ENCODE peak calls at places on chromosomes 12 and 14, in ten cellular contexts. C, V, W, P, S, J, X, I, D and Q are unnamed samples.

GRCh38 chr12:75698052-75698451 is 186.6 kb upstream of the KRR1 start:
- DNase-seq in C (no peak), V (no peak), W (no peak), P (no peak), S (no peak), J (no peak), X (no peak), I (no peak), D (no peak), Q (no peak)

GRCh38 chr12:13071305-13072280 is 27.4 kb downstream of the FAM234B start:
- DNase-seq in C (no peak), V (no peak), W (no peak), P (no peak), S (no peak), J (no peak), X (no peak), I (no peak), D (peak), Q (no peak)

GRCh38 chr14:53528114-53528513 is 375.0 kb upstream of the DDHD1 start:
- DNase-seq in C (no peak), V (no peak), W (peak), P (no peak), S (no peak), J (no peak), X (no peak), I (no peak), D (peak), Q (no peak)

GRCh38 chr12:13376627-13377373 is 180.3 kb downstream of the EMP1 start:
- DNase-seq in C (no peak), V (no peak), W (no peak), P (no peak), S (no peak), J (no peak), X (no peak), I (no peak), D (no peak), Q (no peak)

GRCh38 chr12:54145844-54146243 is 42.9 kb downstream of the SMUG1 start:
- DNase-seq in C (no peak), V (no peak), W (no peak), P (no peak), S (no peak), J (no peak), X (no peak), I (no peak), D (no peak), Q (no peak)

GRCh38 chr12:108234155-108234554 is 105.0 kb downstream of the CMKLR1 start:
- DNase-seq in C (no peak), V (no peak), W (no peak), P (no peak), S (no peak), J (no peak), X (no peak), I (no peak), D (peak), Q (no peak)

GRCh38 chr12:44078273-44078672 is 242.4 kb downstream of the TMEM117 start:
- DNase-seq in C (no peak), V (no peak), W (no peak), P (no peak), S (no peak), J (no peak), X (no peak), I (no peak), D (peak), Q (no peak)

GRCh38 chr14:34971801-34972200 is 11.0 kb upstream of the SRP54 start:
- DNase-seq in C (no peak), V (no peak), W (no peak), P (no peak), S (no peak), J (no peak), X (no peak), I (no peak), D (no peak), Q (no peak)

GRCh38 chr14:52299692-52300278 is 14.3 kb upstream of the PTGER2 start:
- DNase-seq in C (no peak), V (no peak), W (no peak), P (peak), S (peak), J (peak), X (peak), I (no peak), D (peak), Q (no peak)

GRCh38 chr14:100531591-100532121 is 55.6 kb downstream of the BEGAIN start:
- DNase-seq in C (no peak), V (no peak), W (no peak), P (no peak), S (no peak), J (no peak), X (no peak), I (peak), D (no peak), Q (no peak)

GRCh38 chr14:27528328-27528727 is 930.5 kb upstream of the NOVA1 start:
- DNase-seq in C (no peak), V (no peak), W (no peak), P (peak), S (peak), J (no peak), X (peak), I (no peak), D (peak), Q (peak)

GRCh38 chr14:68468437-68469207 is 324.2 kb downstream of the ZFP36L1 start:
- DNase-seq in C (no peak), V (peak), W (no peak), P (no peak), S (no peak), J (no peak), X (no peak), I (no peak), D (peak), Q (no peak)

GRCh38 chr12:75908961-75909699 is 122.4 kb downstream of the PHLDA1 start:
- DNase-seq in C (no peak), V (no peak), W (peak), P (peak), S (peak), J (peak), X (peak), I (no peak), D (peak), Q (peak)

GRCh38 chr12:64192644-64193043 is 29.5 kb downstream of the KICS2 start:
- DNase-seq in C (no peak), V (no peak), W (no peak), P (no peak), S (no peak), J (no peak), X (no peak), I (no peak), D (no peak), Q (no peak)

GRCh38 chr12:118034429-118035193 is 18.1 kb downstream of the RFC5 start:
- DNase-seq in C (no peak), V (no peak), W (peak), P (no peak), S (peak), J (no peak), X (no peak), I (no peak), D (peak), Q (peak)

GRCh38 chr12:52655720-52656124 is 3.7 kb upstream of the KRT2 start:
- DNase-seq in C (no peak), V (no peak), W (no peak), P (no peak), S (no peak), J (peak), X (no peak), I (no peak), D (peak), Q (no peak)

GRCh38 chr12:47828967-47829482 is 9.3 kb upstream of the HDAC7 start:
- DNase-seq in C (no peak), V (no peak), W (no peak), P (peak), S (no peak), J (no peak), X (no peak), I (no peak), D (peak), Q (peak)

GRCh38 chr14:85546390-85546789 is 16.4 kb downstream of the FLRT2 start:
- DNase-seq in C (no peak), V (no peak), W (no peak), P (no peak), S (no peak), J (no peak), X (no peak), I (no peak), D (no peak), Q (no peak)

GRCh38 chr12:119274636-119275065 is 59.9 kb upstream of the CCDC60 start:
- DNase-seq in C (no peak), V (no peak), W (no peak), P (no peak), S (no peak), J (no peak), X (no peak), I (no peak), D (no peak), Q (no peak)

GRCh38 chr12:33944703-33945437 is 77.4 kb upstream of the ALG10 start:
- DNase-seq in C (no peak), V (no peak), W (no peak), P (no peak), S (no peak), J (no peak), X (no peak), I (no peak), D (no peak), Q (no peak)

GRCh38 chr14:81516941-81517797 is 16.5 kb downstream of the SEL1L start:
- DNase-seq in C (no peak), V (no peak), W (peak), P (no peak), S (no peak), J (no peak), X (no peak), I (no peak), D (no peak), Q (no peak)

GRCh38 chr12:62732861-62733427 is 202.0 kb downstream of the PPM1H start:
- DNase-seq in C (no peak), V (no peak), W (no peak), P (no peak), S (no peak), J (no peak), X (no peak), I (no peak), D (peak), Q (no peak)

GRCh38 chr12:76706099-76706498 is 57.8 kb upstream of the ZDHHC17 start:
- DNase-seq in C (no peak), V (no peak), W (no peak), P (no peak), S (no peak), J (no peak), X (no peak), I (no peak), D (no peak), Q (no peak)

GRCh38 chr14:71733210-71733883 is 198.9 kb upstream of the RGS6 start:
- DNase-seq in C (no peak), V (no peak), W (no peak), P (no peak), S (no peak), J (no peak), X (no peak), I (no peak), D (no peak), Q (no peak)

GRCh38 chr14:99531221-99532096 is 50.2 kb downstream of the CCNK start:
- DNase-seq in C (no peak), V (no peak), W (no peak), P (peak), S (no peak), J (no peak), X (no peak), I (no peak), D (no peak), Q (no peak)

GRCh38 chr12:29769162-29769820 is 14.5 kb downstream of the TMTC1 start:
- DNase-seq in C (no peak), V (no peak), W (peak), P (no peak), S (no peak), J (no peak), X (no peak), I (no peak), D (peak), Q (no peak)

GRCh38 chr14:85471156-85471555 is 58.8 kb upstream of the FLRT2 start:
- DNase-seq in C (no peak), V (no peak), W (no peak), P (no peak), S (no peak), J (no peak), X (no peak), I (no peak), D (no peak), Q (no peak)

GRCh38 chr14:24674204-24674970 is 40.4 kb upstream of the GZMB start:
- DNase-seq in C (no peak), V (peak), W (no peak), P (no peak), S (no peak), J (no peak), X (no peak), I (no peak), D (no peak), Q (no peak)

GRCh38 chr14:76902591-76902990 is 76.4 kb downstream of the LRRC74A start:
- DNase-seq in C (no peak), V (no peak), W (no peak), P (no peak), S (no peak), J (no peak), X (no peak), I (no peak), D (no peak), Q (no peak)

GRCh38 chr14:51310453-51311074 is 70.5 kb downstream of the TMX1 start:
- DNase-seq in C (no peak), V (no peak), W (peak), P (peak), S (peak), J (no peak), X (no peak), I (no peak), D (no peak), Q (no peak)

GRCh38 chr12:118371354-118372282 is 1.1 kb downstream of the TAOK3 start:
- DNase-seq in C (no peak), V (no peak), W (no peak), P (no peak), S (no peak), J (no peak), X (no peak), I (no peak), D (peak), Q (no peak)